ENCODE peak calls at places on chromosomes 2 and 18, in ten cellular contexts. One of them, this sample, is unnamed.

GRCh38 chr2:150332378-150332777 is 155.1 kb downstream of the RND3 start:
- DNase-seq in astrocyte of the spinal cord: no peak
- DNase-seq in AG04450: no peak
- DNase-seq in suprapubic skin: no peak
- DNase-seq in GM12865: no peak
- DNase-seq in adrenal gland: no peak
- DNase-seq in BJ: no peak
- DNase-seq in Calu3: no peak
- DNase-seq in brain microvascular endothelial cell: no peak
- DNase-seq in upper lobe of left lung: no peak
- DNase-seq in this sample: no peak

GRCh38 chr2:239262484-239263230 is 138.2 kb downstream of the HDAC4 start:
- DNase-seq in astrocyte of the spinal cord: no peak
- DNase-seq in AG04450: no peak
- DNase-seq in suprapubic skin: peak; percentile 52
- DNase-seq in GM12865: no peak
- DNase-seq in adrenal gland: peak; percentile 55
- DNase-seq in BJ: no peak
- DNase-seq in Calu3: no peak
- DNase-seq in brain microvascular endothelial cell: no peak
- DNase-seq in upper lobe of left lung: peak; percentile 8
- DNase-seq in this sample: no peak

GRCh38 chr2:162242586-162243304 is 500 bp downstream of the FAP start:
- DNase-seq in astrocyte of the spinal cord: peak; percentile 69
- DNase-seq in AG04450: peak; percentile 68
- DNase-seq in suprapubic skin: no peak
- DNase-seq in GM12865: no peak
- DNase-seq in adrenal gland: no peak
- DNase-seq in BJ: peak; percentile 73
- DNase-seq in Calu3: no peak
- DNase-seq in brain microvascular endothelial cell: no peak
- DNase-seq in upper lobe of left lung: no peak
- DNase-seq in this sample: no peak

GRCh38 chr2:36238126-36238525 is 117.5 kb upstream of the CRIM1 start:
- DNase-seq in astrocyte of the spinal cord: no peak
- DNase-seq in AG04450: no peak
- DNase-seq in suprapubic skin: no peak
- DNase-seq in GM12865: no peak
- DNase-seq in adrenal gland: no peak
- DNase-seq in BJ: peak; percentile 19
- DNase-seq in Calu3: no peak
- DNase-seq in brain microvascular endothelial cell: no peak
- DNase-seq in upper lobe of left lung: no peak
- DNase-seq in this sample: no peak

GRCh38 chr18:75341897-75342296 is 85.6 kb downstream of the SMIM21 start:
- DNase-seq in astrocyte of the spinal cord: no peak
- DNase-seq in AG04450: no peak
- DNase-seq in suprapubic skin: no peak
- DNase-seq in GM12865: no peak
- DNase-seq in adrenal gland: no peak
- DNase-seq in BJ: no peak
- DNase-seq in Calu3: no peak
- DNase-seq in brain microvascular endothelial cell: no peak
- DNase-seq in upper lobe of left lung: no peak
- DNase-seq in this sample: no peak

GRCh38 chr2:134549104-134549503 is 169.7 kb downstream of the TMEM163 start:
- DNase-seq in astrocyte of the spinal cord: no peak
- DNase-seq in AG04450: no peak
- DNase-seq in suprapubic skin: no peak
- DNase-seq in GM12865: no peak
- DNase-seq in adrenal gland: no peak
- DNase-seq in BJ: no peak
- DNase-seq in Calu3: no peak
- DNase-seq in brain microvascular endothelial cell: no peak
- DNase-seq in upper lobe of left lung: no peak
- DNase-seq in this sample: no peak

GRCh38 chr2:146246017-146246733 is 1598.7 kb upstream of the ACVR2A start:
- DNase-seq in astrocyte of the spinal cord: peak; percentile 59
- DNase-seq in AG04450: no peak
- DNase-seq in suprapubic skin: no peak
- DNase-seq in GM12865: no peak
- DNase-seq in adrenal gland: no peak
- DNase-seq in BJ: no peak
- DNase-seq in Calu3: no peak
- DNase-seq in brain microvascular endothelial cell: peak; percentile 67
- DNase-seq in upper lobe of left lung: no peak
- DNase-seq in this sample: no peak

GRCh38 chr2:200483729-200484198 is 26.1 kb downstream of the KCTD18 start:
- DNase-seq in astrocyte of the spinal cord: peak; percentile 42
- DNase-seq in AG04450: no peak
- DNase-seq in suprapubic skin: no peak
- DNase-seq in GM12865: peak; percentile 71
- DNase-seq in adrenal gland: peak; percentile 72
- DNase-seq in BJ: no peak
- DNase-seq in Calu3: peak; percentile 70
- DNase-seq in brain microvascular endothelial cell: no peak
- DNase-seq in upper lobe of left lung: peak; percentile 74
- DNase-seq in this sample: peak; percentile 32

GRCh38 chr2:118527571-118527970 is 319.9 kb downstream of the EN1 start:
- DNase-seq in astrocyte of the spinal cord: no peak
- DNase-seq in AG04450: no peak
- DNase-seq in suprapubic skin: no peak
- DNase-seq in GM12865: no peak
- DNase-seq in adrenal gland: no peak
- DNase-seq in BJ: no peak
- DNase-seq in Calu3: no peak
- DNase-seq in brain microvascular endothelial cell: no peak
- DNase-seq in upper lobe of left lung: no peak
- DNase-seq in this sample: no peak

GRCh38 chr2:128396500-128396891 is 77.8 kb upstream of the HS6ST1 start:
- DNase-seq in astrocyte of the spinal cord: peak; percentile 22
- DNase-seq in AG04450: no peak
- DNase-seq in suprapubic skin: no peak
- DNase-seq in GM12865: no peak
- DNase-seq in adrenal gland: peak; percentile 39
- DNase-seq in BJ: no peak
- DNase-seq in Calu3: no peak
- DNase-seq in brain microvascular endothelial cell: peak; percentile 67
- DNase-seq in upper lobe of left lung: peak; percentile 6
- DNase-seq in this sample: no peak

GRCh38 chr18:61770279-61770678 is 122.5 kb downstream of the RNF152 start:
- DNase-seq in astrocyte of the spinal cord: no peak
- DNase-seq in AG04450: no peak
- DNase-seq in suprapubic skin: no peak
- DNase-seq in GM12865: no peak
- DNase-seq in adrenal gland: no peak
- DNase-seq in BJ: no peak
- DNase-seq in Calu3: no peak
- DNase-seq in brain microvascular endothelial cell: no peak
- DNase-seq in upper lobe of left lung: no peak
- DNase-seq in this sample: no peak

GRCh38 chr2:44051948-44052347 is 56.2 kb upstream of the LRPPRC start:
- DNase-seq in astrocyte of the spinal cord: no peak
- DNase-seq in AG04450: no peak
- DNase-seq in suprapubic skin: no peak
- DNase-seq in GM12865: no peak
- DNase-seq in adrenal gland: no peak
- DNase-seq in BJ: no peak
- DNase-seq in Calu3: no peak
- DNase-seq in brain microvascular endothelial cell: no peak
- DNase-seq in upper lobe of left lung: no peak
- DNase-seq in this sample: no peak

GRCh38 chr2:111030271-111030891 is 90.3 kb upstream of the BCL2L11 start:
- DNase-seq in astrocyte of the spinal cord: peak; percentile 8
- DNase-seq in AG04450: no peak
- DNase-seq in suprapubic skin: no peak
- DNase-seq in GM12865: peak; percentile 28
- DNase-seq in adrenal gland: no peak
- DNase-seq in BJ: no peak
- DNase-seq in Calu3: peak; percentile 47
- DNase-seq in brain microvascular endothelial cell: no peak
- DNase-seq in upper lobe of left lung: no peak
- DNase-seq in this sample: no peak

GRCh38 chr2:111029135-111029927 is 91.4 kb upstream of the BCL2L11 start:
- DNase-seq in astrocyte of the spinal cord: no peak
- DNase-seq in AG04450: no peak
- DNase-seq in suprapubic skin: no peak
- DNase-seq in GM12865: no peak
- DNase-seq in adrenal gland: no peak
- DNase-seq in BJ: no peak
- DNase-seq in Calu3: peak; percentile 43
- DNase-seq in brain microvascular endothelial cell: no peak
- DNase-seq in upper lobe of left lung: peak; percentile 69
- DNase-seq in this sample: no peak

GRCh38 chr2:111031546-111032484 is 88.9 kb upstream of the BCL2L11 start:
- DNase-seq in astrocyte of the spinal cord: no peak
- DNase-seq in AG04450: no peak
- DNase-seq in suprapubic skin: no peak
- DNase-seq in GM12865: no peak
- DNase-seq in adrenal gland: no peak
- DNase-seq in BJ: no peak
- DNase-seq in Calu3: no peak
- DNase-seq in brain microvascular endothelial cell: no peak
- DNase-seq in upper lobe of left lung: no peak
- DNase-seq in this sample: no peak

GRCh38 chr2:111025288-111025687 is 95.4 kb upstream of the BCL2L11 start:
- DNase-seq in astrocyte of the spinal cord: no peak
- DNase-seq in AG04450: no peak
- DNase-seq in suprapubic skin: no peak
- DNase-seq in GM12865: peak; percentile 16
- DNase-seq in adrenal gland: no peak
- DNase-seq in BJ: no peak
- DNase-seq in Calu3: no peak
- DNase-seq in brain microvascular endothelial cell: no peak
- DNase-seq in upper lobe of left lung: no peak
- DNase-seq in this sample: no peak

GRCh38 chr2:111028720-111029119 is 92.0 kb upstream of the BCL2L11 start:
- DNase-seq in astrocyte of the spinal cord: no peak
- DNase-seq in AG04450: no peak
- DNase-seq in suprapubic skin: no peak
- DNase-seq in GM12865: peak; percentile 26
- DNase-seq in adrenal gland: no peak
- DNase-seq in BJ: no peak
- DNase-seq in Calu3: peak; percentile 46
- DNase-seq in brain microvascular endothelial cell: no peak
- DNase-seq in upper lobe of left lung: no peak
- DNase-seq in this sample: no peak
- TF ChIP-seq CTCF in astrocyte of the spinal cord: no peak
- TF ChIP-seq CTCF in AG04450: no peak
- TF ChIP-seq CTCF in suprapubic skin: no peak
- TF ChIP-seq CTCF in GM12865: peak; percentile 23
- TF ChIP-seq CTCF in adrenal gland: no peak
- TF ChIP-seq CTCF in BJ: no peak
- TF ChIP-seq CTCF in Calu3: no peak
- TF ChIP-seq CTCF in brain microvascular endothelial cell: peak; percentile 43
- TF ChIP-seq CTCF in upper lobe of left lung: no peak
- TF ChIP-seq CTCF in this sample: no peak

DNA sequence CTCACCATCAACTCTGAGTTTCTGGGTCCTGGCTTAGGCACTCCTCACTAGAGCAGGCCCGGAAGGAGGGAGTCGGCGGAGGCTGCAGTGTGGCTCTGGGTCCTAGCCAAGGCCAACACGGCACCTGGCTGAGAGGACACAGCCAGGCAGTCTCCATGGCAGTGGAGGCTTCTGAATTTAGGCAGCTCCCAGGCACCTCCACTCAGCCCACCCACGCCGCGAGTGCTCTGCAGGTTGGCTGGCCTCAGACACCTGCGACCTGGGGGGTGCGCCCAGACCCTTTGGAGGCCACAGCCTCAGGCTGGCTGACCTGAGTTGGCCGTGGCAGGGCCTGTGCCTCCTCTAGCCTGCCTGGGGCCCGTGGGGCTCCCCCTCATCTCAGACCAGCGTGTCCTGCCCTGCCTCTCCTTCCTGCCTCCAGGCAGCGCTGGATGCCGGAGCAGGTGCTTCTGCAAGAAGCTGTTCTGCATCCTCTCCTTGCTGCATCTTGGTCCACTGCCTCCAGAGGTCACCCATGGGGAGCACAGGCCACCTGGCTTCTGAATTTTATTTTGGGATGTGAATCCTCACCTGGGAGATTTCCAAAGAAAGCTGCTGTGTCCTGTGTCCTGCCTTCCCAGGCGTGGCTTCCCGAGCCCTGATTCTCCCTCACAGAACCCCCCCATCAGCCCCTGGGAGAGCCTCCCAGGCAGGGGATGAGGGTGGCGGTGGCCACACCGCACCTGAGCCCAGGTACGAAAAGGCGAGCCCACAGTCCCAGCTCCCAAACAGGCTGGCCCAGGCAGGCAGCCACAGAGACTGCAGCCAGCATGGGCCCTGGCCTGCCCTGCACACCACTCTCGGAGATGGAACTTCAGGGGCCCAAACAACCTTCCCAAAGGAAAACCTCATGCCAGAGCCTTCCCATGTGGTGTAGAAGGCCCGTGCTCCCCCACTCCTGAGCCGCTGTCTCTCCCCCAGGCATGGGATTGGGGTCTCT is 23.4 kb downstream of the AQP12A start:
- DNase-seq in astrocyte of the spinal cord: no peak
- DNase-seq in AG04450: no peak
- DNase-seq in suprapubic skin: no peak
- DNase-seq in GM12865: no peak
- DNase-seq in adrenal gland: no peak
- DNase-seq in BJ: no peak
- DNase-seq in Calu3: no peak
- DNase-seq in brain microvascular endothelial cell: no peak
- DNase-seq in upper lobe of left lung: no peak
- DNase-seq in this sample: no peak
- TF ChIP-seq CTCF in astrocyte of the spinal cord: no peak
- TF ChIP-seq CTCF in AG04450: no peak
- TF ChIP-seq CTCF in suprapubic skin: no peak
- TF ChIP-seq CTCF in GM12865: no peak
- TF ChIP-seq CTCF in adrenal gland: no peak
- TF ChIP-seq CTCF in BJ: no peak
- TF ChIP-seq CTCF in Calu3: no peak
- TF ChIP-seq CTCF in brain microvascular endothelial cell: no peak
- TF ChIP-seq CTCF in upper lobe of left lung: no peak
- TF ChIP-seq CTCF in this sample: no peak

GRCh38 chr2:72913531-72914225 is 3.6 kb upstream of the EMX1 start:
- DNase-seq in astrocyte of the spinal cord: no peak
- DNase-seq in AG04450: no peak
- DNase-seq in suprapubic skin: peak; percentile 40
- DNase-seq in GM12865: no peak
- DNase-seq in adrenal gland: peak; percentile 4
- DNase-seq in BJ: no peak
- DNase-seq in Calu3: no peak
- DNase-seq in brain microvascular endothelial cell: no peak
- DNase-seq in upper lobe of left lung: no peak
- DNase-seq in this sample: no peak
- TF ChIP-seq CTCF in astrocyte of the spinal cord: peak; percentile 15
- TF ChIP-seq CTCF in AG04450: peak; percentile 34
- TF ChIP-seq CTCF in suprapubic skin: no peak
- TF ChIP-seq CTCF in GM12865: no peak
- TF ChIP-seq CTCF in adrenal gland: no peak
- TF ChIP-seq CTCF in BJ: peak; percentile 29
- TF ChIP-seq CTCF in Calu3: no peak
- TF ChIP-seq CTCF in brain microvascular endothelial cell: peak; percentile 48
- TF ChIP-seq CTCF in upper lobe of left lung: no peak
- TF ChIP-seq CTCF in this sample: peak; percentile 24

DNA sequence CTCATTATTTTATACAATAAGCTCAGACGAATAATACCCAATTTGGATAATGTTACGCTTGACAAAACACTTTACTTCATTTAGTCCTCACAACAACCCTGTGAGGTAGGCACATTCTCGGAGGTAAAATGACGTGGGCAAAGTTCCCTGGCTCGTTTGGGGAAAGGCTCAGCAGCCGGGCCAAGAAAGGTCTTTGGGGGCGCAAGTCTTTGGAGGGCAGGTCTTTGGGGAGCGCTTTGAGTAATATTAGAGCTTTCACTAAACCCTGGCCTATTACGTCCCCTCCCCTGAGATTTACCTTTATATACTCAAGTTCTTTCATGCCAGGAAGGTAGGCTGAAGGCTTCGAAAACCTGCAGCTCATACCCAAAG is 427 bp downstream of the RBKS start:
- DNase-seq in astrocyte of the spinal cord: peak; percentile 13
- DNase-seq in AG04450: no peak
- DNase-seq in suprapubic skin: no peak
- DNase-seq in GM12865: no peak
- DNase-seq in adrenal gland: peak; percentile 71
- DNase-seq in BJ: no peak
- DNase-seq in Calu3: peak; percentile 8
- DNase-seq in brain microvascular endothelial cell: no peak
- DNase-seq in upper lobe of left lung: no peak
- DNase-seq in this sample: no peak
- TF ChIP-seq CTCF in astrocyte of the spinal cord: no peak
- TF ChIP-seq CTCF in AG04450: no peak
- TF ChIP-seq CTCF in suprapubic skin: no peak
- TF ChIP-seq CTCF in GM12865: no peak
- TF ChIP-seq CTCF in adrenal gland: no peak
- TF ChIP-seq CTCF in BJ: no peak
- TF ChIP-seq CTCF in Calu3: no peak
- TF ChIP-seq CTCF in brain microvascular endothelial cell: no peak
- TF ChIP-seq CTCF in upper lobe of left lung: no peak
- TF ChIP-seq CTCF in this sample: no peak